ENCODE peak calls at places on chromosome 21, in nine cellular contexts. L is Peyer's patch, O is right lobe of liver, F is body of pancreas, M is A549, H is uterus, V is IMR-90, B is breast epithelium, Z is suprapubic skin. U is an unnamed sample.

GRCh38 chr21:28516996-28517592 is 475.6 kb downstream of the LTN1 start:
- DNase-seq in L (peak), O (peak), F (peak), M (peak), H (peak), V (no peak), B (peak), Z (no peak), U (peak)

GRCh38 chr21:45386728-45387371 is 18.1 kb upstream of the COL18A1 start:
- DNase-seq in L (peak), O (peak), F (peak), M (peak), H (peak), V (peak), B (no peak), Z (no peak), U (peak)

GRCh38 chr21:37916795-37917142 is 512 bp upstream of the KCNJ6 start:
- DNase-seq in L (no peak), O (no peak), F (no peak), M (peak), H (no peak), V (no peak), B (no peak), Z (no peak), U (no peak)

GRCh38 chr21:46355161-46356004 is 31.4 kb downstream of the PCNT start:
- DNase-seq in L (no peak), O (no peak), F (no peak), M (no peak), H (no peak), V (no peak), B (no peak), Z (no peak), U (peak)

GRCh38 chr21:17105972-17106371 is 406.9 kb upstream of the CXADR start:
- DNase-seq in L (no peak), O (no peak), F (no peak), M (no peak), H (no peak), V (no peak), B (no peak), Z (no peak), U (no peak)

GRCh38 chr21:29904359-29905282 is 35.2 kb downstream of the GRIK1 start:
- DNase-seq in L (no peak), O (no peak), F (no peak), M (no peak), H (no peak), V (no peak), B (no peak), Z (no peak), U (no peak)

GRCh38 chr21:44375686-44376320 is 22.4 kb downstream of the TRPM2 start:
- DNase-seq in L (peak), O (peak), F (no peak), M (no peak), H (no peak), V (no peak), B (no peak), Z (no peak), U (no peak)

GRCh38 chr21:31236528-31236927 is 107.5 kb downstream of the TIAM1 start:
- DNase-seq in L (no peak), O (no peak), F (no peak), M (no peak), H (no peak), V (no peak), B (no peak), Z (no peak), U (no peak)

GRCh38 chr21:32578107-32578691 is 7.1 kb downstream of the TCP10L start:
- DNase-seq in L (no peak), O (no peak), F (no peak), M (peak), H (no peak), V (peak), B (no peak), Z (no peak), U (no peak)

GRCh38 chr21:27320868-27321267 is 354.0 kb upstream of the ADAMTS5 start:
- DNase-seq in L (no peak), O (no peak), F (no peak), M (no peak), H (no peak), V (no peak), B (no peak), Z (no peak), U (no peak)

GRCh38 chr21:16258834-16259611 is 529.2 kb downstream of the USP25 start:
- DNase-seq in L (no peak), O (no peak), F (no peak), M (no peak), H (no peak), V (no peak), B (no peak), Z (no peak), U (peak)

GRCh38 chr21:31180256-31181088 is 142.2 kb upstream of the KRTAP19-8 start:
- DNase-seq in L (no peak), O (no peak), F (peak), M (peak), H (no peak), V (peak), B (no peak), Z (no peak), U (no peak)

GRCh38 chr21:44261191-44261631 is 486 bp downstream of the DNMT3L start:
- DNase-seq in L (no peak), O (peak), F (no peak), M (no peak), H (no peak), V (no peak), B (no peak), Z (no peak), U (no peak)

GRCh38 chr21:16535100-16535418 is 805.3 kb downstream of the USP25 start:
- DNase-seq in L (no peak), O (peak), F (peak), M (peak), H (peak), V (peak), B (peak), Z (peak), U (peak)

GRCh38 chr21:37463083-37463780 is 96.7 kb downstream of the DYRK1A start:
- DNase-seq in L (no peak), O (no peak), F (peak), M (peak), H (no peak), V (peak), B (no peak), Z (no peak), U (no peak)

GRCh38 chr21:44395260-44395659 is 41.8 kb downstream of the TRPM2 start:
- DNase-seq in L (no peak), O (no peak), F (no peak), M (no peak), H (no peak), V (no peak), B (no peak), Z (no peak), U (peak)

GRCh38 chr21:44462834-44463200 is 7.5 kb downstream of the LRRC3 start:
- DNase-seq in L (no peak), O (no peak), F (no peak), M (no peak), H (no peak), V (no peak), B (no peak), Z (peak), U (no peak)

GRCh38 chr21:43818685-43819084 is 29.3 kb downstream of the RRP1 start:
- DNase-seq in L (no peak), O (peak), F (no peak), M (no peak), H (no peak), V (no peak), B (no peak), Z (no peak), U (no peak)

GRCh38 chr21:31855180-31855579 is 17.6 kb upstream of the HUNK start:
- DNase-seq in L (no peak), O (no peak), F (no peak), M (no peak), H (no peak), V (no peak), B (no peak), Z (no peak), U (no peak)

GRCh38 chr21:32474179-32475059 is 61.9 kb downstream of the EVA1C start:
- DNase-seq in L (no peak), O (no peak), F (no peak), M (no peak), H (no peak), V (no peak), B (no peak), Z (no peak), U (no peak)

GRCh38 chr21:44510508-44511218 is 29.3 kb downstream of the KRTAP10-1 start:
- DNase-seq in L (peak), O (peak), F (peak), M (peak), H (no peak), V (no peak), B (peak), Z (no peak), U (no peak)

GRCh38 chr21:24223625-24224024 is 1383.7 kb downstream of the MRPL39 start:
- DNase-seq in L (no peak), O (no peak), F (no peak), M (no peak), H (no peak), V (peak), B (no peak), Z (no peak), U (no peak)

GRCh38 chr21:16134134-16134533 is 404.4 kb downstream of the USP25 start:
- DNase-seq in L (no peak), O (no peak), F (no peak), M (no peak), H (no peak), V (no peak), B (no peak), Z (no peak), U (no peak)

GRCh38 chr21:16879479-16879878 is 633.4 kb upstream of the CXADR start:
- DNase-seq in L (no peak), O (no peak), F (no peak), M (no peak), H (no peak), V (no peak), B (no peak), Z (no peak), U (no peak)

GRCh38 chr21:15060776-15061175 is 4.0 kb downstream of the NRIP1 start:
- DNase-seq in L (no peak), O (no peak), F (no peak), M (no peak), H (no peak), V (peak), B (no peak), Z (no peak), U (no peak)

GRCh38 chr21:31052489-31053142 is 14.3 kb upstream of the KRTAP19-8 start:
- DNase-seq in L (no peak), O (no peak), F (no peak), M (no peak), H (no peak), V (no peak), B (no peak), Z (no peak), U (no peak)

GRCh38 chr21:46120301-46121285 is 22.7 kb downstream of the COL6A2 start:
- DNase-seq in L (peak), O (peak), F (no peak), M (no peak), H (peak), V (no peak), B (peak), Z (peak), U (no peak)

GRCh38 chr21:40556442-40556968 is 290.5 kb downstream of the DSCAM start:
- DNase-seq in L (no peak), O (no peak), F (no peak), M (no peak), H (no peak), V (no peak), B (no peak), Z (no peak), U (no peak)

GRCh38 chr21:15301736-15302135 is 236.9 kb upstream of the NRIP1 start:
- DNase-seq in L (no peak), O (no peak), F (no peak), M (peak), H (no peak), V (no peak), B (no peak), Z (no peak), U (no peak)

GRCh38 chr21:21001591-21002100 is 3.4 kb downstream of the NCAM2 start:
- DNase-seq in L (no peak), O (no peak), F (no peak), M (no peak), H (no peak), V (no peak), B (no peak), Z (no peak), U (no peak)

GRCh38 chr21:21000576-21001175 is 2.5 kb downstream of the NCAM2 start:
- DNase-seq in L (no peak), O (no peak), F (no peak), M (no peak), H (no peak), V (no peak), B (no peak), Z (no peak), U (no peak)

GRCh38 chr21:21007606-21008005 is 9.4 kb downstream of the NCAM2 start:
- DNase-seq in L (no peak), O (no peak), F (no peak), M (no peak), H (no peak), V (peak), B (no peak), Z (no peak), U (no peak)

GRCh38 chr21:21002137-21002536 is 3.9 kb downstream of the NCAM2 start:
- DNase-seq in L (no peak), O (no peak), F (no peak), M (no peak), H (no peak), V (no peak), B (no peak), Z (no peak), U (no peak)

GRCh38 chr21:21003701-21004100 is 5.5 kb downstream of the NCAM2 start:
- DNase-seq in L (no peak), O (no peak), F (no peak), M (peak), H (no peak), V (peak), B (no peak), Z (no peak), U (no peak)
- TF ChIP-seq CTCF in L (no peak), O (no peak), F (no peak), M (no peak), H (no peak), V (peak), B (no peak), Z (no peak), U (no peak)

GRCh38 chr21:36060159-36060921 is at the start of gene SETD4:
- DNase-seq in L (peak), O (peak), F (peak), M (peak), H (peak), V (peak), B (peak), Z (peak), U (peak)
- TF ChIP-seq POLR2A in L (peak), O (peak), F (peak), M (peak), H (peak), V (peak), B (peak), Z (no peak), U (peak)

GRCh38 chr21:33655591-33656221 is 13.4 kb downstream of the ITSN1 start:
- DNase-seq in L (no peak), O (no peak), F (peak), M (peak), H (no peak), V (peak), B (no peak), Z (no peak), U (no peak)
- TF ChIP-seq CTCF in L (peak), O (no peak), F (no peak), M (no peak), H (no peak), V (no peak), B (no peak), Z (no peak), U (no peak)

GRCh38 chr21:41927727-41928409 is 25.9 kb downstream of the C2CD2 start:
- DNase-seq in L (no peak), O (no peak), F (peak), M (no peak), H (no peak), V (no peak), B (no peak), Z (no peak), U (no peak)
- TF ChIP-seq POLR2A in L (no peak), O (no peak), F (no peak), M (no peak), H (no peak), V (no peak), B (no peak), Z (no peak), U (no peak)

GRCh38 chr21:39453571-39454179 is 1.9 kb downstream of the SH3BGR start:
- DNase-seq in L (no peak), O (no peak), F (no peak), M (no peak), H (no peak), V (no peak), B (no peak), Z (no peak), U (no peak)

GRCh38 chr21:39454949-39455668 is 3.3 kb downstream of the SH3BGR start:
- DNase-seq in L (no peak), O (no peak), F (no peak), M (no peak), H (no peak), V (no peak), B (no peak), Z (no peak), U (no peak)

GRCh38 chr21:39452965-39453332 is 1.2 kb downstream of the SH3BGR start:
- DNase-seq in L (no peak), O (no peak), F (no peak), M (no peak), H (no peak), V (no peak), B (no peak), Z (no peak), U (peak)

GRCh38 chr21:39452207-39452964 is 616 bp downstream of the SH3BGR start:
- DNase-seq in L (no peak), O (no peak), F (no peak), M (peak), H (no peak), V (peak), B (no peak), Z (no peak), U (no peak)

DNA sequence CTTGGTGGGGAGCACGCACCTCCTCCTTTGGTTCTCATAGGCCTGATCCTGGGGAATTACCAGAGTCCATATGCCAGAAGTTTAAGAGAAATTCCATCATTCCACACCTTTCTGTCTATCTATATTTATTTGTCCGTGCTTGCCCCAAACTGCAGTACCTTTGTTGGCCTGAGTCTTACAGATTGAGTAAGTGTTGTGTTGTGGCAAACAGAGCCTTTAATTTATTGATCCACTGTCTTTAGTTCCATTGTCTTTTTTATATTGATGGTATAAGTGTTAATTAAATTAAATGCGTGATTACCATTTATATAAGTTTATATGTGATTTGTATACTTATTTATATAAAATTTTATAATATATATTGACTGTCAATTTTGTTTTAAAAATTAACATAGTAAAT is 4.9 kb downstream of the SH3BGR start:
- DNase-seq in L (no peak), O (no peak), F (no peak), M (no peak), H (no peak), V (no peak), B (no peak), Z (no peak), U (no peak)
- TF ChIP-seq CTCF in L (no peak), O (peak), F (no peak), M (no peak), H (no peak), V (no peak), B (no peak), Z (peak), U (peak)

GRCh38 chr21:25582888-25583287 is 24.4 kb downstream of the MRPL39 start:
- DNase-seq in L (no peak), O (no peak), F (no peak), M (no peak), H (no peak), V (no peak), B (no peak), Z (no peak), U (no peak)

GRCh38 chr21:25586242-25586805 is 21.0 kb downstream of the MRPL39 start:
- DNase-seq in L (no peak), O (no peak), F (no peak), M (no peak), H (no peak), V (no peak), B (no peak), Z (no peak), U (no peak)

GRCh38 chr21:25584833-25585232 is 22.4 kb downstream of the MRPL39 start:
- DNase-seq in L (no peak), O (no peak), F (peak), M (no peak), H (no peak), V (no peak), B (no peak), Z (no peak), U (no peak)

GRCh38 chr21:25582164-25582563 is 25.1 kb downstream of the MRPL39 start:
- DNase-seq in L (no peak), O (no peak), F (no peak), M (no peak), H (no peak), V (no peak), B (no peak), Z (no peak), U (no peak)

GRCh38 chr21:25583370-25584133 is 23.7 kb downstream of the MRPL39 start:
- DNase-seq in L (no peak), O (no peak), F (no peak), M (no peak), H (no peak), V (no peak), B (no peak), Z (no peak), U (no peak)
- TF ChIP-seq POLR2A in L (no peak), O (no peak), F (no peak), M (no peak), H (no peak), V (no peak), B (no peak), Z (no peak), U (no peak)

GRCh38 chr21:21175798-21176334 is 177.7 kb downstream of the NCAM2 start:
- DNase-seq in L (no peak), O (no peak), F (no peak), M (no peak), H (no peak), V (no peak), B (no peak), Z (no peak), U (no peak)
- TF ChIP-seq CTCF in L (no peak), O (no peak), F (no peak), M (no peak), H (no peak), V (no peak), B (no peak), Z (no peak), U (no peak)

DNA sequence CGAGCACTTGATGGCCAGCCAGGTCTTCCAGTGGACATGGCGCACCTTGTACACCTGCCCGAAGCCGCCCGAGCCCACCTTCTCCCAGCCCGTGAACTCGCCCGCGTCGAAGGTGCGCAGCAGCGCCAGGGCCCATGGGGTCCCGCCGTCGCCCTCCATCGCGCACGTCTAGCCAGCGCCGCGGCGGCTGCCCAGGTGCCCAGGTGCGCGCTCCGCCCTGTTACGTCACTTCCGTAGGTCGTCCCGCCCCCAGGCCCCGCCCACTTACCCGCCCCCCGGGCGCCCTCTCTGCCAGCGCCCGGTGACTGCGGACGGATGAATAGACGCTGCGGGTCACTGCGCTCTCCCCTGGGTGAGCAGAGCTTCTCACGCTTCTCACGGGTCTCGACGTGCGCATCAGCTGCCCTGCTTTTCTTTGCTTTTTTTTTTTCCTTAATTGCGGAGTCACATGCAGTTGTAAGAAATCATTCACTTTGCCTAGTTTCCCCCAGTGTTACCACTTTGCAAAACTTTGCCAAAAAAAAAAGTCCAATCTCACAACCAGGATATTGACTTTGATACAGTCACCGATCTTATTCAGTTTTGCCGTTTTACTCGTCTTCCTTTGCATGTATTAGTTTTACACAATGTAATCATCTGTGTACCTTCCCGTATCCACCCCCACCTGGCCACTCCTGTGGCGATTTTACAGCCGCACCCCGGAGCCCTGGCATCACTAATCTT is at the start of gene RIPK4:
- DNase-seq in L (peak), O (peak), F (peak), M (peak), H (no peak), V (peak), B (peak), Z (no peak), U (no peak)
- TF ChIP-seq POLR2A in L (peak), O (peak), F (peak), M (peak), H (peak), V (no peak), B (peak), Z (no peak), U (no peak)

DNA sequence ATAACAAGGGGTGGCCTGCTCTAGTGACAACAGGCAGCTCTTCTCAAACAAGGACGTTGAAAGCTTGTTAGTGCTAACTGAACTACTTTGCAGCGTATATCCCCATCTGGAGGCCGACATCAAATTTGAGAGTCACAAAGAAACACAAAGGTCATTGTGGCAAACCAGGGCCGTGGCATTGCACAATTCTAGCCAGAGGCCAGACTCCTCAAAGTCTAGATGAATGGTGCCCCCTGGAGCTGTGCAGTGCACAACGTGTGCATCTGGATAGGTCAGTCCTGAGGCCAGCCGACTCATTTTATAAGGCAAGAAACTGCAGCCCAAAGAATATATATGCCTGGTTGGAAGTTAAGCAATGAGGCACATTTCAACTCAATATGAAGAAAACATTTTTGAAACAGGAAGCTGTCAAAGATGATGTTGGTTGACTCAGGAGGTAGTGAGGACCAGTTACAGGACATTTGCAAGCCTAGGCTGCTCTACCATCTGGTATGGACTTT is 459.3 kb upstream of the RUNX1 start:
- DNase-seq in L (no peak), O (peak), F (peak), M (peak), H (no peak), V (peak), B (no peak), Z (no peak), U (peak)
- TF ChIP-seq CTCF in L (peak), O (no peak), F (no peak), M (no peak), H (no peak), V (peak), B (no peak), Z (no peak), U (no peak)